ENCODE peak calls at places on chromosomes 6 and 20, in eight cellular contexts. One of them, this sample, is unnamed.

GRCh38 chr6:20953019-20953418 is 418.8 kb downstream of the CDKAL1 start:
- DNase-seq in ovary: no peak
- DNase-seq in GM23248: no peak
- DNase-seq in OCI-LY7: no peak
- DNase-seq in SJCRH30: peak; percentile 7
- DNase-seq in CD8-positive, alpha-beta memory T cell: no peak
- DNase-seq in NT2/D1: no peak
- DNase-seq in neural progenitor cell: peak; percentile 26
- DNase-seq in this sample: no peak

GRCh38 chr6:167031082-167031709 is 32.0 kb downstream of the CEP43 start:
- DNase-seq in CD8-positive, alpha-beta memory T cell: no peak
- DNase-seq in neural progenitor cell: no peak
- DNase-seq in OCI-LY7: no peak
- DNase-seq in SJCRH30: no peak
- DNase-seq in NT2/D1: no peak
- DNase-seq in ovary: no peak
- DNase-seq in GM23248: peak; percentile 20
- DNase-seq in this sample: no peak

GRCh38 chr6:78844899-78845298 is 22.5 kb upstream of the IRAK1BP1 start:
- DNase-seq in ovary: no peak
- DNase-seq in SJCRH30: peak; percentile 94
- DNase-seq in OCI-LY7: no peak
- DNase-seq in neural progenitor cell: no peak
- DNase-seq in NT2/D1: no peak
- DNase-seq in GM23248: no peak
- DNase-seq in CD8-positive, alpha-beta memory T cell: no peak
- DNase-seq in this sample: no peak

GRCh38 chr20:35311409-35311808 is 19.2 kb upstream of the FAM83C start:
- DNase-seq in CD8-positive, alpha-beta memory T cell: no peak
- DNase-seq in neural progenitor cell: no peak
- DNase-seq in GM23248: peak; percentile 66
- DNase-seq in NT2/D1: no peak
- DNase-seq in OCI-LY7: no peak
- DNase-seq in ovary: no peak
- DNase-seq in SJCRH30: peak; percentile 62
- DNase-seq in this sample: no peak

GRCh38 chr6:13825871-13826270 is 11.5 kb upstream of the MCUR1 start:
- DNase-seq in CD8-positive, alpha-beta memory T cell: no peak
- DNase-seq in GM23248: no peak
- DNase-seq in OCI-LY7: no peak
- DNase-seq in ovary: no peak
- DNase-seq in NT2/D1: no peak
- DNase-seq in neural progenitor cell: no peak
- DNase-seq in SJCRH30: no peak
- DNase-seq in this sample: no peak

GRCh38 chr20:48818481-48818987 is 9.3 kb downstream of the PREX1 start:
- DNase-seq in ovary: no peak
- DNase-seq in neural progenitor cell: no peak
- DNase-seq in OCI-LY7: peak; percentile 91
- DNase-seq in NT2/D1: no peak
- DNase-seq in SJCRH30: no peak
- DNase-seq in CD8-positive, alpha-beta memory T cell: peak; percentile 67
- DNase-seq in GM23248: no peak
- DNase-seq in this sample: no peak

GRCh38 chr6:138142806-138143205 is 18.9 kb upstream of the ARFGEF3 start:
- DNase-seq in SJCRH30: no peak
- DNase-seq in GM23248: no peak
- DNase-seq in NT2/D1: no peak
- DNase-seq in neural progenitor cell: no peak
- DNase-seq in ovary: no peak
- DNase-seq in OCI-LY7: no peak
- DNase-seq in CD8-positive, alpha-beta memory T cell: no peak
- DNase-seq in this sample: no peak

GRCh38 chr6:40845588-40845987 is 193.4 kb downstream of the UNC5CL start:
- DNase-seq in GM23248: peak; percentile 55
- DNase-seq in OCI-LY7: peak; percentile 36
- DNase-seq in neural progenitor cell: peak; percentile 78
- DNase-seq in CD8-positive, alpha-beta memory T cell: no peak
- DNase-seq in SJCRH30: peak; percentile 60
- DNase-seq in ovary: peak; percentile 38
- DNase-seq in NT2/D1: peak; percentile 52
- DNase-seq in this sample: no peak

GRCh38 chr20:23266530-23267398 is 83.8 kb upstream of the NXT1 start:
- DNase-seq in SJCRH30: no peak
- DNase-seq in neural progenitor cell: no peak
- DNase-seq in NT2/D1: no peak
- DNase-seq in CD8-positive, alpha-beta memory T cell: no peak
- DNase-seq in ovary: no peak
- DNase-seq in GM23248: no peak
- DNase-seq in OCI-LY7: no peak
- DNase-seq in this sample: no peak

GRCh38 chr20:431012-431904 is 23.2 kb downstream of the RBCK1 start:
- DNase-seq in CD8-positive, alpha-beta memory T cell: no peak
- DNase-seq in NT2/D1: peak; percentile 47
- DNase-seq in SJCRH30: peak; percentile 54
- DNase-seq in OCI-LY7: peak; percentile 83
- DNase-seq in GM23248: peak; percentile 66
- DNase-seq in neural progenitor cell: peak; percentile 85
- DNase-seq in ovary: peak; percentile 55
- DNase-seq in this sample: no peak

GRCh38 chr6:157579467-157580031 is 198.6 kb downstream of the ZDHHC14 start:
- DNase-seq in OCI-LY7: no peak
- DNase-seq in neural progenitor cell: no peak
- DNase-seq in SJCRH30: no peak
- DNase-seq in GM23248: no peak
- DNase-seq in NT2/D1: no peak
- DNase-seq in CD8-positive, alpha-beta memory T cell: no peak
- DNase-seq in ovary: no peak
- DNase-seq in this sample: no peak

GRCh38 chr6:80923816-80924215 is 817.3 kb downstream of the BCKDHB start:
- DNase-seq in OCI-LY7: no peak
- DNase-seq in GM23248: no peak
- DNase-seq in CD8-positive, alpha-beta memory T cell: no peak
- DNase-seq in NT2/D1: no peak
- DNase-seq in ovary: no peak
- DNase-seq in neural progenitor cell: no peak
- DNase-seq in SJCRH30: no peak
- DNase-seq in this sample: no peak

GRCh38 chr6:79215233-79215824 is 19.2 kb downstream of the HMGN3 start:
- DNase-seq in GM23248: no peak
- DNase-seq in NT2/D1: no peak
- DNase-seq in neural progenitor cell: peak; percentile 75
- DNase-seq in CD8-positive, alpha-beta memory T cell: no peak
- DNase-seq in ovary: no peak
- DNase-seq in OCI-LY7: no peak
- DNase-seq in SJCRH30: peak; percentile 17
- DNase-seq in this sample: no peak

GRCh38 chr6:98579941-98580340 is 254.4 kb upstream of the POU3F2 start:
- DNase-seq in NT2/D1: no peak
- DNase-seq in SJCRH30: no peak
- DNase-seq in CD8-positive, alpha-beta memory T cell: no peak
- DNase-seq in GM23248: peak; percentile 50
- DNase-seq in OCI-LY7: no peak
- DNase-seq in neural progenitor cell: no peak
- DNase-seq in ovary: no peak
- DNase-seq in this sample: no peak

GRCh38 chr6:6315660-6316059 is 4.8 kb downstream of the F13A1 start:
- DNase-seq in ovary: no peak
- DNase-seq in SJCRH30: peak; percentile 64
- DNase-seq in neural progenitor cell: peak; percentile 68
- DNase-seq in CD8-positive, alpha-beta memory T cell: no peak
- DNase-seq in NT2/D1: peak; percentile 40
- DNase-seq in OCI-LY7: peak; percentile 54
- DNase-seq in GM23248: peak; percentile 58
- DNase-seq in this sample: no peak

GRCh38 chr6:156787569-156788492 is 10.7 kb downstream of the ARID1B start:
- DNase-seq in GM23248: peak; percentile 37
- DNase-seq in OCI-LY7: peak; percentile 25
- DNase-seq in NT2/D1: no peak
- DNase-seq in CD8-positive, alpha-beta memory T cell: no peak
- DNase-seq in neural progenitor cell: peak; percentile 16
- DNase-seq in ovary: no peak
- DNase-seq in SJCRH30: no peak
- DNase-seq in this sample: no peak

DNA sequence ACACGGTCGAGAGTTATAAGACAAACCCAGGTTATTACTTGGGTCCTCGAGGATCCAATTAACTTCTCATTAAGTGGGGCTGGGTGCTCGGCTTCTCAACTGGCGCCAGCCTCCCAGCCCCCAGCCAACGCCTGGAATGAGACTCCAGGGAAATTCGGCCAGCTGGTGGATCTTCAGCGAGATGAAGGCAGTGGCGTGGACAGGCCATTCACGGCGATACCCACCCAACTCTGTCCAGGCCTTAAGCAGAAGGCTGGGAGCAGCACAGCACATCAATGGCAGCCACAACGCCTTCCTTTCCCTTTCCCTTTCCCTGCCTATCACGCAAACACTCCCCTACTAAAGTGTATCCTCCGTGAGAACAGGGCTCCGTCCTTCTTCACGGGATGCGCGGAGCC is 852 bp downstream of the METTL24 start:
- DNase-seq in ovary: peak; percentile 47
- DNase-seq in GM23248: no peak
- DNase-seq in CD8-positive, alpha-beta memory T cell: no peak
- DNase-seq in OCI-LY7: no peak
- DNase-seq in neural progenitor cell: no peak
- DNase-seq in NT2/D1: no peak
- DNase-seq in SJCRH30: no peak
- DNase-seq in this sample: peak; percentile 69
- H3K4me1 ChIP-seq in ovary: peaks cover 3% of the 10 kb centered on the region
- H3K4me1 ChIP-seq in GM23248: peaks cover 3% of the 10 kb centered on the region
- H3K4me1 ChIP-seq in CD8-positive, alpha-beta memory T cell: no peaks in the 10 kb centered on the region
- H3K4me1 ChIP-seq in OCI-LY7: no peaks in the 10 kb centered on the region
- H3K4me1 ChIP-seq in neural progenitor cell: peaks cover 71% of the 10 kb centered on the region
- H3K4me1 ChIP-seq in NT2/D1: peaks cover 10% of the 10 kb centered on the region
- H3K4me1 ChIP-seq in SJCRH30: no peaks in the 10 kb centered on the region
- H3K4me1 ChIP-seq in this sample: no peaks in the 10 kb centered on the region

GRCh38 chr6:42984001-42984923 is at the start of gene PPP2R5D:
- DNase-seq in CD8-positive, alpha-beta memory T cell: peak; percentile 98
- DNase-seq in neural progenitor cell: peak; percentile 99
- DNase-seq in SJCRH30: peak; percentile 99
- DNase-seq in GM23248: peak; percentile 100
- DNase-seq in OCI-LY7: peak; percentile 99
- DNase-seq in NT2/D1: peak; percentile 96
- DNase-seq in ovary: peak; percentile 97
- DNase-seq in this sample: peak; percentile 99
- H3K4me1 ChIP-seq in CD8-positive, alpha-beta memory T cell: peaks cover 53% of the 10 kb centered on the region
- H3K4me1 ChIP-seq in neural progenitor cell: peaks cover 13% of the 10 kb centered on the region
- H3K4me1 ChIP-seq in SJCRH30: peaks cover 4% of the 10 kb centered on the region
- H3K4me1 ChIP-seq in GM23248: peaks cover 25% of the 10 kb centered on the region
- H3K4me1 ChIP-seq in OCI-LY7: peaks cover 24% of the 10 kb centered on the region
- H3K4me1 ChIP-seq in NT2/D1: peaks cover 5% of the 10 kb centered on the region
- H3K4me1 ChIP-seq in ovary: peaks cover 15% of the 10 kb centered on the region
- H3K4me1 ChIP-seq in this sample: peaks cover 47% of the 10 kb centered on the region

GRCh38 chr6:52375780-52376556 is 14.0 kb downstream of the PAQR8 start:
- DNase-seq in GM23248: no peak
- DNase-seq in CD8-positive, alpha-beta memory T cell: no peak
- DNase-seq in neural progenitor cell: no peak
- DNase-seq in ovary: no peak
- DNase-seq in NT2/D1: no peak
- DNase-seq in OCI-LY7: no peak
- DNase-seq in SJCRH30: no peak
- DNase-seq in this sample: no peak
- H3K4me1 ChIP-seq in GM23248: no peaks in the 10 kb centered on the region
- H3K4me1 ChIP-seq in CD8-positive, alpha-beta memory T cell: peaks cover 46% of the 10 kb centered on the region
- H3K4me1 ChIP-seq in neural progenitor cell: peaks cover 24% of the 10 kb centered on the region
- H3K4me1 ChIP-seq in ovary: peaks cover 5% of the 10 kb centered on the region
- H3K4me1 ChIP-seq in NT2/D1: no peaks in the 10 kb centered on the region
- H3K4me1 ChIP-seq in OCI-LY7: peaks cover 22% of the 10 kb centered on the region
- H3K4me1 ChIP-seq in SJCRH30: peaks cover 13% of the 10 kb centered on the region
- H3K4me1 ChIP-seq in this sample: no peaks in the 10 kb centered on the region

DNA sequence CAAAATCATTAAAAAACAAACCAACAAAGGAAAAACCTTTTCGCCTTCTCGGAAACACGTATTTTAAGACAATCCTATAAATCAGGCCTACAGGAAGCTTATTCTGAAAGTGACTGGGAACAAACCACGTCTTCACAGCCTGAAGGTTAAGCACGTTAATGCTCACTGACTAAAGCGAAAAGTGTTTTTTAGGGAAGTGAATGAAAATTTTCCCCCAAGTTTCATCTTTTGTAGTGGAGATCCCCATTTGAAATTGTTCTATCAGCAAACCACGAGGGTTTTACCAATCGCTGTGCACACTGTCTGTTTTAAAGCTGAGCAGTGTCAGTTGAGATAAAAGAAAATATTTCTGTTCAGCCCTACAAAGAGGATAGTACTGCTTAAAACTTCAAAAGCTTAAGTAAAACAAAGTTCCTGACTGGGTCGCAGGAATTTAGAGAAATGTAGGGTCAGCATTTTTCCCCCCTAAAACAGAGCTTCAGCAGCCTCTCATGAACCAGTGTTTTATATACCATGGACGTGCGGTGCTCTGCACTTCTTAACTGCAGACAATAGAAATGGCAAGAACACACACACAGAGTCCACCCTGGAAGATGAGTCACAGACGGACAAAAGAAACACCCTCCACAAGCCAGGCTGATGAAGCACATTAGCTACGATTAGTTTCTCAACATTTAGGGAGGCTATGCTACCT is 34.9 kb downstream of the SLC22A23 start:
- DNase-seq in OCI-LY7: no peak
- DNase-seq in CD8-positive, alpha-beta memory T cell: no peak
- DNase-seq in GM23248: peak; percentile 94
- DNase-seq in SJCRH30: no peak
- DNase-seq in NT2/D1: no peak
- DNase-seq in neural progenitor cell: no peak
- DNase-seq in ovary: no peak
- DNase-seq in this sample: no peak
- H3K4me1 ChIP-seq in OCI-LY7: no peaks in the 10 kb centered on the region
- H3K4me1 ChIP-seq in CD8-positive, alpha-beta memory T cell: no peaks in the 10 kb centered on the region
- H3K4me1 ChIP-seq in GM23248: peaks cover 56% of the 10 kb centered on the region
- H3K4me1 ChIP-seq in SJCRH30: no peaks in the 10 kb centered on the region
- H3K4me1 ChIP-seq in NT2/D1: peaks cover 6% of the 10 kb centered on the region
- H3K4me1 ChIP-seq in neural progenitor cell: peaks cover 29% of the 10 kb centered on the region
- H3K4me1 ChIP-seq in ovary: no peaks in the 10 kb centered on the region
- H3K4me1 ChIP-seq in this sample: peaks cover 3% of the 10 kb centered on the region